ENCODE peak calls at places on chromosome 10, in six cellular contexts. O is body of pancreas, W is H1, B is fibroblast of pulmonary artery, E is left ventricle myocardium inferior, D is esophagus squamous epithelium. M is an unnamed sample.

GRCh38 chr10:74032900-74033655 is 35.2 kb downstream of the VCL start:
- DNase-seq in O (no peak), W (no peak), B (no peak), E (no peak), D (no peak), M (no peak)

GRCh38 chr10:4459531-4459930 is 366.5 kb upstream of the AKR1E2 start:
- DNase-seq in O (no peak), W (no peak), B (peak), E (no peak), D (no peak), M (peak)

GRCh38 chr10:125679436-125679835 is 3.5 kb downstream of the TEX36 start:
- DNase-seq in O (no peak), W (no peak), B (no peak), E (no peak), D (no peak), M (no peak)

GRCh38 chr10:110337906-110338305 is 33.2 kb upstream of the SMNDC1 start:
- DNase-seq in O (no peak), W (no peak), B (peak), E (no peak), D (no peak), M (peak)

GRCh38 chr10:43823237-43823605 is 174.5 kb upstream of the ZNF32 start:
- DNase-seq in O (no peak), W (no peak), B (no peak), E (no peak), D (no peak), M (no peak)

GRCh38 chr10:49377256-49377655 is 18.6 kb downstream of the DRGX start:
- DNase-seq in O (no peak), W (no peak), B (no peak), E (no peak), D (no peak), M (no peak)

GRCh38 chr10:131580076-131580652 is 268.6 kb upstream of the TCERG1L start:
- DNase-seq in O (no peak), W (no peak), B (no peak), E (no peak), D (no peak), M (no peak)

GRCh38 chr10:35433851-35434426 is 97.6 kb downstream of the CCNY start:
- DNase-seq in O (no peak), W (no peak), B (peak), E (no peak), D (no peak), M (peak)

GRCh38 chr10:33271969-33272583 is 62.4 kb downstream of the NRP1 start:
- DNase-seq in O (no peak), W (no peak), B (no peak), E (no peak), D (no peak), M (no peak)
- H3K4me3 ChIP-seq in O (no peak), W (no peak), B (no peak), E (peak), D (no peak), M (no peak)

GRCh38 chr10:99329238-99329890 is at the start of gene CNNM1:
- DNase-seq in O (peak), W (peak), B (no peak), E (no peak), D (no peak), M (peak)
- TF ChIP-seq CTCF in O (no peak), W (no peak), B (no peak), E (no peak), D (no peak), M (no peak)

DNA sequence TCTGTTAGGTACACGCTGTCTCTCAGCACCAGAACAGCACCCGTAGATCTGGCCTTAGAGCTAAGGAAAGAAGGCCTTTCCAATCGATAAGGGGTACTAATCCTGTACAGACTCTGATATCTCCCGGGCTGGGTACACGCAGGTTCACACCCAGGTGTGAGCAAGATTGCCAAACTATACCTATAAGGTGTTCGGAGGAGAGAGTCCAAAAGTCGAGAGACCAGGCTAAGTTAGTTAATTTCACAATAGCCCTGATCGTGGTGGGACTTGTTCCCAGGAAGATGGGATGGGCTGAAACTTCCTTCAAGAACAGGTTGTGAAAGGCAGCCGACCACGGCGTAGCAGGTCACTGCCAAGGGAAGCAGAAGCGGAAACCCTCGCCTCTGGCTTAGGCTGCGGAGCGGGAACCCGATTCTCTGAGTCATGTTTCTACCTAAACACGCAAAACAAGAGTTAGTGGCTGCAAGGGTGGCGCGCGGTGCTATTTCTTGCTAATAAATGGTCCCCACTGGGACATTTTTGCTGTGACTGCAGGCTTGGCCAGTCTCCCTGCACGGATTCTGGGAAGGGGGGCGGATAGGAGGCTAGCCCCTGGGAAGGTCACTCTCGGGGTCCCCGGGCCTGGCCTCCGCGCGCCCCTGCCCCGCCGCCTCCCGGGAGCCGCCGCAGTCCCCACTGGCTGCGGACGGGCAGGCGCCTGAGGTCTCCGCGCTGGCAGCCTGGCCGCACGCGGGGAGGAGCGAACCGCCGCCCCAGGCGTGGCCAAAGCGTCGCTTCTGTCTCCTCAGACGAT is 75.4 kb upstream of the PDSS1 start:
- DNase-seq in O (peak), W (peak), B (peak), E (peak), D (peak), M (peak)
- H3K4me3 ChIP-seq in O (peak), W (peak), B (no peak), E (peak), D (peak), M (no peak)

DNA sequence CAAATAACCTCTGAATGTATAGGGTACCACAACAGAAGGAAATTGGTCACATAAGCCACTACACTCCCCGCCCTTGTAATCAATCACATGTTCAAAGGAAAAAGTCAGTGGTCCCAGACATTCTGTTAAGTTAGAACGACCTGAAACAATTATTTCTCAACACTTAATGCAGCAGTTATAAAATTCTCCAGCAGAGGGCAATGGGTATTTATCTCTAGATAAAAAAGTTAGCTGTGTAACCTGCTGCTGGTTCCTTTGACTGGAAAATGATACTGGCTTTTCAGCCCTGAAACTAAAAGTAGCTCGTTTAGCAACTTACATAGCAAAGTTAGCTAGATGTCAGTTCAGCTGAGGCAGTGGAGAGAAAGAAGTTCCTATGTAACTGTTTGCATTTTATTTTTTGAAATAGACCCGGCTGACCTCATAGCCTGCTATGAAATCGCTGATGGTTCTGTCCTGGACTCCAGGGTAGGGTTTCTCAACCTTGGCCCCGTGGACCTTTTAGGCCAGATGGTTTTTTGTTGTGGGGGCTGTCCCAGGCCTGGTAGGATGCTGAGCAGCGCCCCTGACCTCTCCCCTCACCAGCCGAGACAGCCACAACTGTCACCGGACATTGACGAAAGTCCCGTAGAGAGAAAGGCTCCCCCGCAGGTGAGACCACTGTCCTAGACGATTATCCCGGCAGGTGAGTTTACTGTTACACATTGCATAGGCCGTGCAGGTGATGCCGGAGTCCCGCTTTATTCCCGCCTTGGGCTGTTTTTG is 40.2 kb upstream of the PROSER2 start:
- DNase-seq in O (peak), W (peak), B (peak), E (no peak), D (no peak), M (peak)
- TF ChIP-seq CTCF in O (peak), W (peak), B (peak), E (peak), D (peak), M (peak)

DNA sequence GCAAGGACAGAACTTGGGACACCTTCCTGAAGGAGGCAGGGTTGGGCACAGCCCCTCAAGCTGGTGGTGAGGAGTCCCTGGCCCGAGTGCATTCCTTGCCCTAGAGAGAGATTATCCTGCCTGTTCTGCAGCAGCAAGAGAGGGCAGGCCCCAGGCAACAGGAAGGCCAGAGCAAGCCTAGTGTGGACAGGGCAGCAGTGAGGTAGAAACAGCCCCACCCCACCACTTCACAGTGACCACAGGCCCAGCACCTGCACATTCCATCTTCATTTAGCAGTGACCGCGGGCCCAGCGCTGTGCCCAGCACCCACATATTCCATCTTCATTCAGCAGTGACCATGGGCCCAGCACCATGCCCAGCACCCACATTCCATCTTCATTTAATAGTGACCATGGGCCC is 16.4 kb upstream of the TMEM72 start:
- DNase-seq in O (no peak), W (no peak), B (no peak), E (no peak), D (no peak), M (no peak)
- H3K4me3 ChIP-seq in O (no peak), W (no peak), B (no peak), E (no peak), D (no peak), M (no peak)

GRCh38 chr10:3080608-3081007 is 13.3 kb downstream of the PFKP start:
- DNase-seq in O (no peak), W (no peak), B (no peak), E (no peak), D (no peak), M (no peak)
- TF ChIP-seq CTCF in O (no peak), W (no peak), B (peak), E (peak), D (no peak), M (no peak)

GRCh38 chr10:17644485-17644964 is 574 bp downstream of the STAM start:
- DNase-seq in O (peak), W (no peak), B (peak), E (no peak), D (no peak), M (no peak)
- H3K4me3 ChIP-seq in O (peak), W (peak), B (peak), E (peak), D (peak), M (peak)

GRCh38 chr10:77715536-77715935 is 77.9 kb upstream of the KCNMA1 start:
- DNase-seq in O (no peak), W (no peak), B (no peak), E (no peak), D (no peak), M (no peak)

GRCh38 chr10:77712207-77712606 is 74.6 kb upstream of the KCNMA1 start:
- DNase-seq in O (no peak), W (no peak), B (no peak), E (no peak), D (no peak), M (no peak)

GRCh38 chr10:77713506-77714280 is 76.1 kb upstream of the KCNMA1 start:
- DNase-seq in O (no peak), W (no peak), B (no peak), E (no peak), D (no peak), M (peak)

GRCh38 chr10:77716943-77717735 is 79.5 kb upstream of the KCNMA1 start:
- DNase-seq in O (no peak), W (no peak), B (no peak), E (no peak), D (no peak), M (peak)

GRCh38 chr10:77715081-77715480 is 77.5 kb upstream of the KCNMA1 start:
- DNase-seq in O (no peak), W (no peak), B (no peak), E (no peak), D (no peak), M (no peak)
- TF ChIP-seq CTCF in O (no peak), W (peak), B (peak), E (peak), D (no peak), M (no peak)

DNA sequence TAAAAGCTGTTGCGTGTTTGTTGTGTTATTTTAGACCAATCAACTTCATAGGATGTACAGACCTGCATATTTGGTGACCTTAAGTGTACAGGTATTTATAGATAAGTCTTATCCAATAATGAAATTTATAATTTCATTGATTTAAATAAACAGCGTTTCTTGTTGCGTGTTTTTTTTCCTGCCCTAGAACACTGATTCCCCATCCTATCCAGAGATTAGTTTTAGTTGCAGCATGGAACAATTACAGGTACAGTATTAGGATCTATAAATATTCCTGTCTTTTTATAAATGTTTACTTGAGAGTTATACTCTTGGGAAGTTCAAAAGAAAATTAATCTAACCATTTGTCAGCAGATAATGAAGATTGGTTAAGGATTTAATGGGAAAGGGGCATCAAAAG is 2.1 kb upstream of the BMI1 start:
- DNase-seq in O (no peak), W (no peak), B (no peak), E (no peak), D (no peak), M (no peak)
- H3K4me3 ChIP-seq in O (no peak), W (no peak), B (no peak), E (no peak), D (no peak), M (no peak)

M was measured in foreskin fibroblast.